ENCODE peak calls at places on chromosomes 1 and 21, in six cellular contexts. O is NCI-H2029, C is psoas muscle, M is sciatic nerve, F is activated T-cell treated with anti-CD3 and anti-CD28 coated beads for 1 hour, G is NCI-H774. E is an unnamed sample.

GRCh38 chr1:218344814-218345672 is at the start of gene TGFB2:
- DNase-seq in O (peak), C (peak), M (peak), F (no peak), G (peak), E (peak)

GRCh38 chr1:77533660-77534295 is 148.7 kb downstream of the ZZZ3 start:
- DNase-seq in O (no peak), C (peak), M (peak), F (peak), G (peak), E (peak)

GRCh38 chr1:225911207-225912130 is 12.6 kb downstream of the PYCR2 start:
- DNase-seq in O (no peak), C (peak), M (peak), F (peak), G (no peak), E (peak)

GRCh38 chr1:159171688-159172501 is 480 bp downstream of the CADM3 start:
- DNase-seq in O (no peak), C (peak), M (no peak), F (no peak), G (no peak), E (peak)

GRCh38 chr1:169161512-169162194 is 55.2 kb downstream of the ATP1B1 start:
- DNase-seq in O (no peak), C (no peak), M (no peak), F (no peak), G (no peak), E (no peak)

GRCh38 chr21:32306021-32306780 is 7.5 kb downstream of the MRAP start:
- DNase-seq in O (no peak), C (no peak), M (no peak), F (no peak), G (no peak), E (no peak)

GRCh38 chr1:212614398-212615091 is 6.0 kb downstream of the ATF3 start:
- DNase-seq in O (no peak), C (no peak), M (no peak), F (no peak), G (no peak), E (no peak)

GRCh38 chr1:31372961-31373896 is at the start of gene FABP3:
- DNase-seq in O (no peak), C (peak), M (peak), F (no peak), G (peak), E (peak)

GRCh38 chr1:121538943-121539575 is 354.3 kb downstream of the SRGAP2C start:
- DNase-seq in O (no peak), C (no peak), M (no peak), F (no peak), G (no peak), E (no peak)

GRCh38 chr1:55318111-55318817 is 103.1 kb upstream of the USP24 start:
- DNase-seq in O (peak), C (no peak), M (no peak), F (no peak), G (no peak), E (no peak)

GRCh38 chr1:107692580-107693345 is 272.2 kb downstream of the VAV3 start:
- DNase-seq in O (no peak), C (no peak), M (no peak), F (no peak), G (no peak), E (no peak)

GRCh38 chr21:15249285-15249993 is 184.6 kb upstream of the NRIP1 start:
- DNase-seq in O (no peak), C (no peak), M (no peak), F (no peak), G (no peak), E (no peak)

GRCh38 chr1:38352869-38353268 is 306.3 kb upstream of the POU3F1 start:
- DNase-seq in O (no peak), C (no peak), M (no peak), F (no peak), G (no peak), E (no peak)

GRCh38 chr1:248597589-248597988 is at the start of gene OR2T10:
- DNase-seq in O (no peak), C (no peak), M (no peak), F (no peak), G (no peak), E (no peak)

GRCh38 chr1:43274125-43274803 is 4.5 kb downstream of the TMEM125 start:
- DNase-seq in O (peak), C (no peak), M (peak), F (peak), G (peak), E (no peak)

GRCh38 chr1:211515090-211516023 is 23.4 kb upstream of the RD3 start:
- DNase-seq in O (peak), C (peak), M (peak), F (peak), G (peak), E (peak)

GRCh38 chr1:171707583-171707982 is 34.3 kb downstream of the VAMP4 start:
- DNase-seq in O (no peak), C (no peak), M (no peak), F (no peak), G (no peak), E (no peak)

GRCh38 chr1:19057784-19058475 is 101.5 kb upstream of the IFFO2 start:
- DNase-seq in O (no peak), C (no peak), M (no peak), F (no peak), G (no peak), E (no peak)

E was measured in left ventricle myocardium superior.